ENCODE peak calls at places on chromosomes 4 and X, in five cellular contexts. X is AG04450, V is dorsolateral prefrontal cortex, K is Panc1, L is thyroid gland. Q is an unnamed sample.

GRCh38 chrX:68692651-68693050 is 45.2 kb downstream of the STARD8 start:
- DNase-seq in K (no peak), X (no peak), L (no peak), V (no peak), Q (no peak)

GRCh38 chrX:111498538-111499103 is 12.8 kb upstream of the SERTM2 start:
- DNase-seq in V (no peak), L (no peak), K (no peak), X (no peak), Q (no peak)

GRCh38 chrX:119693032-119693995 is at the start of gene SEPTIN6:
- DNase-seq in X (no peak), L (peak), V (peak), K (no peak), Q (peak)

GRCh38 chr4:27318740-27319139 is 458.1 kb downstream of the STIM2 start:
- DNase-seq in L (no peak), K (no peak), V (no peak), X (no peak), Q (no peak)

GRCh38 chrX:87583679-87584078 is 66.1 kb downstream of the KLHL4 start:
- DNase-seq in K (no peak), X (no peak), L (no peak), V (no peak), Q (no peak)

GRCh38 chr4:79235074-79235473 is 90.8 kb downstream of the NAA11 start:
- DNase-seq in L (no peak), K (no peak), X (no peak), V (no peak), Q (no peak)

GRCh38 chrX:103376979-103377324 is 614 bp downstream of the BEX3 start:
- DNase-seq in V (no peak), X (no peak), K (no peak), L (no peak), Q (peak)

GRCh38 chr4:158172558-158173258 is at the start of gene GASK1B:
- DNase-seq in X (peak), V (no peak), L (peak), K (no peak), Q (peak)

GRCh38 chrX:147174596-147174995 is 360.1 kb upstream of the CXorf51A start:
- DNase-seq in K (no peak), V (no peak), L (no peak), X (no peak), Q (no peak)

GRCh38 chrX:153830632-153831434 is 489 bp upstream of the PDZD4 start:
- DNase-seq in X (no peak), L (no peak), K (no peak), V (no peak), Q (no peak)

GRCh38 chr4:69600013-69600412 is 39.4 kb downstream of the UGT2A2 start:
- DNase-seq in L (no peak), K (no peak), V (no peak), X (no peak), Q (no peak)

GRCh38 chr4:159026329-159026728 is 76.5 kb upstream of the RAPGEF2 start:
- DNase-seq in K (no peak), L (no peak), V (no peak), X (no peak), Q (no peak)

GRCh38 chrX:129845616-129846190 is 2.0 kb upstream of the ZDHHC9 start:
- DNase-seq in K (no peak), L (no peak), X (no peak), V (no peak), Q (no peak)

GRCh38 chr4:186554485-186554884 is 882 bp downstream of the MTNR1A start:
- DNase-seq in L (peak), X (no peak), K (no peak), V (no peak), Q (no peak)

GRCh38 chrX:531611-531936 is 99.0 kb upstream of the SHOX start:
- DNase-seq in X (no peak), L (no peak), V (no peak), K (no peak), Q (no peak)

GRCh38 chr4:171118091-171118490 is 695.1 kb upstream of the GALNTL6 start:
- DNase-seq in L (no peak), V (no peak), K (no peak), X (no peak), Q (no peak)

GRCh38 chr4:56844817-56845580 is 23.5 kb upstream of the SPINK2 start:
- DNase-seq in V (no peak), X (no peak), K (no peak), L (no peak), Q (no peak)

GRCh38 chr4:186405957-186406356 is 140.0 kb downstream of the F11 start:
- DNase-seq in X (no peak), L (no peak), K (no peak), V (no peak), Q (no peak)

GRCh38 chr4:181870326-181870725 is 372.9 kb upstream of the TENM3 start:
- DNase-seq in K (no peak), L (no peak), X (peak), V (no peak), Q (no peak)

GRCh38 chr4:3073158-3074077 is 920 bp downstream of the HTT-AS start:
- DNase-seq in V (no peak), L (peak), K (no peak), X (no peak), Q (no peak)

GRCh38 chrX:40146471-40147398 is 49.0 kb upstream of the BCOR start:
- DNase-seq in X (no peak), K (no peak), L (peak), V (no peak), Q (no peak)

GRCh38 chr4:24770111-24770584 is 25.2 kb upstream of the SOD3 start:
- DNase-seq in K (no peak), X (peak), L (no peak), V (no peak), Q (no peak)

GRCh38 chrX:109448539-109448938 is 33.3 kb downstream of the GUCY2F start:
- DNase-seq in K (no peak), V (peak), L (peak), X (no peak), Q (no peak)

GRCh38 chr4:118683513-118683912 is 1.7 kb upstream of the METTL14 start:
- DNase-seq in X (no peak), V (no peak), L (no peak), K (no peak), Q (no peak)

GRCh38 chrX:119870626-119871131 is 854 bp downstream of the RNF113A start:
- DNase-seq in K (no peak), X (no peak), L (peak), V (no peak), Q (no peak)

GRCh38 chr4:103673983-103674382 is 45.8 kb downstream of the TACR3 start:
- DNase-seq in X (no peak), K (no peak), V (no peak), L (no peak), Q (no peak)

GRCh38 chr4:117777721-117778120 is 256.6 kb upstream of the NDST3 start:
- DNase-seq in V (no peak), X (no peak), L (no peak), K (no peak), Q (no peak)

GRCh38 chr4:137531951-137532868 is at the start of gene PCDH18:
- DNase-seq in V (peak), K (no peak), L (peak), X (peak), Q (peak)

GRCh38 chr4:74651198-74651597 is 143.1 kb downstream of the BTC start:
- DNase-seq in X (no peak), K (no peak), V (no peak), L (no peak), Q (no peak)

GRCh38 chr4:74654230-74654681 is 140.1 kb downstream of the BTC start:
- DNase-seq in L (no peak), X (no peak), V (no peak), K (no peak), Q (no peak)

GRCh38 chr4:74649193-74649592 is 145.1 kb downstream of the BTC start:
- DNase-seq in X (no peak), K (no peak), L (no peak), V (no peak), Q (no peak)

GRCh38 chr4:74656596-74656995 is 137.7 kb downstream of the BTC start:
- DNase-seq in L (no peak), K (no peak), X (no peak), V (no peak), Q (no peak)

GRCh38 chr4:74653331-74654229 is 140.7 kb downstream of the BTC start:
- DNase-seq in V (no peak), L (no peak), X (no peak), K (no peak), Q (no peak)
- H3K27ac ChIP-seq in V (no peak), L (no peak), X (no peak), K (no peak), Q (no peak)

GRCh38 chr4:172851534-172851933 is 317.1 kb upstream of the GALNT7 start:
- DNase-seq in V (no peak), K (no peak), L (no peak), X (no peak), Q (no peak)
- H3K27ac ChIP-seq in V (no peak), K (no peak), L (no peak), X (no peak), Q (no peak)

DNA sequence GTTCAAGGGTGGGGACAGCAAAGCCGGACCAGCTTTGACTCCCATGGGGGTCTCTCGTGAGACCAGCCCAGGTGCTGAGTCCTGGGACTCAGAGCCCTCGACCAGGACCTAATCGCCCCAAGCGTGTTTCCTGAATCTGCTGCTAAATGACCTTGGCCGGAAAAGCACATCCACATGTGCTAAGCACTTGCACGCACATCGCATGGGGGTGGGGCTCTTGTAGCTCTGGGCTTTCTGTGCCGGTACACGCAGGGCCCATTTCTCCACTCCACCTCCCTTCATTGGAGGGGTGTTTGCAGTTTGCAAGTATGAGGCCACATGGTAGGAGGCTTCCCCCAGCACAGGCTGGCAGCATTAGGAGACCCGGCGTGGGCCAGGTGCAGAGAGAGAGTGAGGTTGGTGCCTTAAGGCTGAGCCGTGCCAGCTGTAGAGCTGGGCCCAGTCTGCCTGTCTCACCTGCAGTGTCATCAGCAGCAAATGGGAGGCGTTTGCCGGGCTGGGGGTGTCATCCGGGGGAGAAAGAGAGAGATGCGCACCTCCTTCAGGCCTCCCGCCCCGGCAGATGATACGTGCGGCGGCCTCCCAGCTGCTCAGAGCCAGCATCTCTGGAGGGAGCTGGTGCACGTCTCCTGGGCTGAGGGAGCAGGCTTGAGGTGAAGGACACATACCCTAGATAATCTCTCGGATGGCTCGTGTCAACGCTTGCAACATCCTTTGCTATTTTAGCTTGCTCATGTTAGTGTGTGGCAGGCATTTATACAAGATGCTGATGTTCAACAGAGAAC is 45.2 kb upstream of the CLCN4 start:
- DNase-seq in L (peak), V (no peak), X (no peak), K (no peak), Q (no peak)
- H3K27ac ChIP-seq in L (no peak), V (peak), X (no peak), K (no peak), Q (peak)

DNA sequence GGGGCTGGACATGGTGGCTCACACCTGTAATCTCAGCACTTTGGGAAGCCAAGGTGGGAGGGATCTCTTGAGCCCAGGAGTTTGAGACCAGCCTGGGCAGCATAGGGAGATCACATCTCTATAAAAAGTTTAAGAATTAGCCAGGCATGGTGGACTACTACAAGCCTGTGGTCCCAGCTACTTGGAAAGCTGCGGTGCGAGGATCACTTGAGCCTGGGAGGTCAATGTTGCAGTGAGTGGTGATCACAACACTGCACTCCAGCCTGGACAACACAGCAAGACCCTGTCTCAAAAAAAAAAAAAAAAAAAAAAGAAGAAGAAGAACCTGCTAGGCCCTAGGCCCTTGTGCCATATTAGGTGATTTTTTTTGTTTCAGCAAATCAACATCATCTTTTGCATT is 12.2 kb downstream of the SRD5A3 start:
- DNase-seq in L (no peak), X (no peak), V (no peak), K (no peak), Q (no peak)
- H3K27ac ChIP-seq in L (no peak), X (no peak), V (peak), K (no peak), Q (no peak)

GRCh38 chr4:153649572-153649991 is 34.5 kb upstream of the TLR2 start:
- DNase-seq in L (no peak), V (no peak), K (no peak), X (no peak), Q (no peak)

GRCh38 chr4:153655928-153656327 is 28.2 kb upstream of the TLR2 start:
- DNase-seq in K (no peak), L (peak), V (peak), X (no peak), Q (no peak)

GRCh38 chr4:153651961-153652784 is 31.9 kb upstream of the TLR2 start:
- DNase-seq in K (no peak), L (no peak), V (no peak), X (no peak), Q (no peak)

GRCh38 chr4:153651041-153651960 is 32.8 kb upstream of the TLR2 start:
- DNase-seq in X (no peak), L (no peak), V (no peak), K (no peak), Q (no peak)

DNA sequence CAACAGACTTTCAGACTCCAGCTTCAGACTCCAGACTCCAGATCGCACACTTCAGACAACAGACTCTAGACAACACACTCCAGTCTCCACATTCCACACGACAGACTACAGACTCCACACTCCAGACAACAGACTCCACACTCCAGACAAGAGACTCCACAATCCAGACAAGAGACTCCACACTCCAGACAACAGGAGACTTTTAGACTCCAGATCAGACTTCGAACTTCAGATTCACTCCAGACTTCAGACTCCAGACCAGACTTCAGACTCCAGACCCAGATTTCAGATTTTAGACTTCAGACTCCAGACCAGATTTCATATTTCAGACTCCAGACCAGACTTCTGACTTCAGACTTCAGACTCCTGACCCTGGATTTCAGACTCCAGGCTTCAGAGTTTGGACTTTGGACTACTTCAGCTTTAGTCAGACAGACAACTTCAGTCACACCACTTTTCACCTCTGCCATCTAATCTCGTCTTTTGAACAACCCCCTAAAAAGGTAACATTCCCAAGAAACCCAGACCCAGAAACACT is 29.0 kb upstream of the TLR2 start:
- DNase-seq in L (no peak), X (no peak), V (no peak), K (no peak), Q (no peak)
- H3K27ac ChIP-seq in L (no peak), X (no peak), V (no peak), K (no peak), Q (peak)

DNA sequence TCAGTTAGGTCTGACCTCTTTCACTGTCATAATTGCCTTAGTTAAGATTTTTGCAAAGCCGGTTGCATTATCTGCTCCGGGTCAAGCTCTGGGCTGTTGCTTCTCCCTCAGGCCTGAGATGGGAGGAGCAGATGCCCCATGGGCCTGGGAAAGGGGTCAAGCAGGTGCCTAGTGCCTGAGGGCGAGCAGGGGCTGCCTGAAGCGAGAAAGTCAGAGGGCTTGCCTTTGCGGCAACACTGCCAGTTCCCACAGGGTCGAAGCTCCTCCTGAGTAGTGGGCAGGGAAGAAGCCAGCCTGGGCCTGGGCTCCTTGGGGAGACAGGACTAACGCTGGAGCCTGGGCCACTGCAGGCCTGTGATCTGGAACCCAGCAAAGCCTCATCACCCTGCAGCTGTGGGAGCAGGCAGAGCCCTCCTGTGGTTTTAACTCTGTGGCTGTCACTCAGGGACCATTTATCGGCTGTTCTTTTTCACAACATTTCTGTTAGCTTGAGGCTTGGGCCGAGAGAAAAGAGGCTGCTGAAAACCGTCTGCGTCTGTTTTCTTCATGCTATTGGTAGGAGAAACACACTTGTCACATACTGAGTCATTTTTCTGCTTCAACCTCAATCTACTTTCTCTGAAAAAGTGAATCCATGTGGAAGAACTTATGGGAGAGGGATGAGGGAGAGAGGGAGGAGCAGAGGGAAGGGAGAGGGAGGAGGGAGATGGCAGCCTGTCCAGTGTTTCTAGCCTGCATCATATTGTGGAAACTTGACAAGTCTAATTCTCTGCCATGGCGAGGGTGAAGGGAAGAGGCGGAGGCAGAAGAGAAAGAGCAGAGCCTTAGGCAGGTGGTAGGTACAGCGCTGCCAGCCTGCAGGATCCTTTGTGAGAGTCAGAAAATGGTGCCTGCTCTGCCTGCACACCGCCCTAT is 68.4 kb downstream of the RHOH start:
- DNase-seq in V (no peak), K (no peak), L (no peak), X (no peak), Q (no peak)
- H3K27ac ChIP-seq in V (no peak), K (peak), L (no peak), X (peak), Q (no peak)

GRCh38 chr4:184693056-184693455 is 40.8 kb downstream of the CENPU start:
- DNase-seq in V (no peak), X (no peak), K (no peak), L (no peak), Q (no peak)

GRCh38 chr4:184694412-184694956 is 39.4 kb downstream of the CENPU start:
- DNase-seq in X (no peak), K (no peak), V (no peak), L (no peak), Q (no peak)

GRCh38 chr4:184695178-184695896 is 38.6 kb downstream of the CENPU start:
- DNase-seq in K (no peak), X (no peak), L (no peak), V (no peak), Q (no peak)

GRCh38 chr4:184699941-184700340 is 34.0 kb downstream of the CENPU start:
- DNase-seq in K (no peak), V (no peak), X (no peak), L (no peak), Q (no peak)

DNA sequence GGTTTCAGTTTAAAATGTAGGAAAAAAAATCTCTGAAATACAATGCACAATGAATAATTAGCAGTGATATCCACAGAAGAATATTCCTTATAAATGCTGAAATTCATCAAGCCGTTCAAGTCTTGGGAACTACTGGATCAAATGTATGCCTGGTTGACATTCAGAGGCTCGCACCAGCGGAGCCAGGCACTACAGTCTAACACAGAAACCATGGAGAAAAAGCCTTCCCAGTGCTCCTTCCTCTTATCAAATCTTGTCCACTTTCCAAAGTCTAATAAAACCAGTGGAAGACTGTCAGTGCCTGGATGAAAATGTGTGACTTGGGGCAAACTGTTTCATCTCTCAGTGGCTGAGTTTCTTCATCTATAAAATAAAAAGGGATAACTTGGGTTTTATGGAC is 35.9 kb downstream of the CENPU start:
- DNase-seq in X (no peak), L (no peak), V (no peak), K (no peak), Q (no peak)
- H3K27ac ChIP-seq in X (no peak), L (no peak), V (no peak), K (no peak), Q (no peak)

DNA sequence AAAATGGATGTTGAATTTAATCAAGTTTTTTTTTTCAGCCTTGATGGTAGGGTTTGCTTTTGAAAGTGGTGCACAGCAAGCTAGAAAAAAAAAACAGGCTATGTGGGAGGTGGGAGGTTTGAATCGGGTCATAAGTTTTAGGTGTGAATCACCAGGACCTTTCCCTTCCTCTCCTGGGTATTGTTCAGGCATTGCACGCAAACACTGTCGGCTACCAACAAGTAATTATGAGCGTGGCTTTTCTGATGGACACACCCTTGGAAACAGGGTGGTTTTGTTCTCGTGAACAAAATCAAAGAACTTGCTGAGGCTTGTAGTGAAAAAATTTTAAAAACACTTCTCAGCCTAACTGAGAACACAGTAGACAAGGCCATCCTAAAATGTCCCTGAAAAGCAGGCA is 18.1 kb downstream of the PIR start:
- DNase-seq in L (no peak), K (no peak), V (no peak), X (no peak), Q (no peak)
- H3K27ac ChIP-seq in L (no peak), K (no peak), V (no peak), X (no peak), Q (no peak)

GRCh38 chrX:112536544-112536943 is 143.2 kb downstream of the LHFPL1 start:
- DNase-seq in X (no peak), V (no peak), K (no peak), L (no peak), Q (no peak)
- H3K27ac ChIP-seq in X (no peak), V (no peak), K (no peak), L (no peak), Q (no peak)

Q was measured in caudate nucleus.